ENCODE peak calls at places on chromosome 1, in ten cellular contexts. One of them, this sample, is unnamed.

GRCh38 chr1:110606784-110607662 is 865 bp upstream of the KCNA2 start:
- DNase-seq in left ventricle myocardium inferior: peak; percentile 15
- DNase-seq in GM13976: peak; percentile 44
- DNase-seq in activated naive CD8-positive, alpha-beta T cell treated with anti-CD3 and anti-CD28 coated beads for 36 hours: peak; percentile 32
- DNase-seq in fibroblast of lung: peak; percentile 3
- DNase-seq in skeletal muscle cell: no peak
- DNase-seq in nephron progenitor cell: peak; percentile 53
- DNase-seq in G401: peak; percentile 39
- DNase-seq in tibial nerve: no peak
- DNase-seq in WTC11: peak; percentile 31
- DNase-seq in this sample: peak; percentile 52

GRCh38 chr1:58573705-58574591 is 3.1 kb downstream of the TACSTD2 start:
- DNase-seq in left ventricle myocardium inferior: no peak
- DNase-seq in GM13976: peak; percentile 68
- DNase-seq in activated naive CD8-positive, alpha-beta T cell treated with anti-CD3 and anti-CD28 coated beads for 36 hours: peak; percentile 29
- DNase-seq in fibroblast of lung: no peak
- DNase-seq in skeletal muscle cell: no peak
- DNase-seq in nephron progenitor cell: no peak
- DNase-seq in G401: no peak
- DNase-seq in tibial nerve: no peak
- DNase-seq in WTC11: no peak
- DNase-seq in this sample: no peak

GRCh38 chr1:181141431-181141910 is 53.0 kb downstream of the IER5 start:
- DNase-seq in left ventricle myocardium inferior: no peak
- DNase-seq in GM13976: no peak
- DNase-seq in activated naive CD8-positive, alpha-beta T cell treated with anti-CD3 and anti-CD28 coated beads for 36 hours: peak; percentile 71
- DNase-seq in fibroblast of lung: peak; percentile 92
- DNase-seq in skeletal muscle cell: peak; percentile 67
- DNase-seq in nephron progenitor cell: no peak
- DNase-seq in G401: no peak
- DNase-seq in tibial nerve: no peak
- DNase-seq in WTC11: no peak
- DNase-seq in this sample: no peak

GRCh38 chr1:234851450-234852438 is 241.8 kb upstream of the IRF2BP2 start:
- DNase-seq in left ventricle myocardium inferior: no peak
- DNase-seq in GM13976: peak; percentile 43
- DNase-seq in activated naive CD8-positive, alpha-beta T cell treated with anti-CD3 and anti-CD28 coated beads for 36 hours: no peak
- DNase-seq in fibroblast of lung: peak; percentile 70
- DNase-seq in skeletal muscle cell: no peak
- DNase-seq in nephron progenitor cell: no peak
- DNase-seq in G401: no peak
- DNase-seq in tibial nerve: no peak
- DNase-seq in WTC11: no peak
- DNase-seq in this sample: no peak

GRCh38 chr1:43549921-43550597 is 19.4 kb downstream of the PTPRF start:
- DNase-seq in left ventricle myocardium inferior: peak; percentile 28
- DNase-seq in GM13976: peak; percentile 79
- DNase-seq in activated naive CD8-positive, alpha-beta T cell treated with anti-CD3 and anti-CD28 coated beads for 36 hours: peak; percentile 20
- DNase-seq in fibroblast of lung: no peak
- DNase-seq in skeletal muscle cell: no peak
- DNase-seq in nephron progenitor cell: peak; percentile 72
- DNase-seq in G401: no peak
- DNase-seq in tibial nerve: no peak
- DNase-seq in WTC11: peak; percentile 96
- DNase-seq in this sample: no peak

GRCh38 chr1:58812468-58812867 is 28.6 kb upstream of the JUN start:
- DNase-seq in left ventricle myocardium inferior: no peak
- DNase-seq in GM13976: no peak
- DNase-seq in activated naive CD8-positive, alpha-beta T cell treated with anti-CD3 and anti-CD28 coated beads for 36 hours: no peak
- DNase-seq in fibroblast of lung: no peak
- DNase-seq in skeletal muscle cell: no peak
- DNase-seq in nephron progenitor cell: no peak
- DNase-seq in G401: no peak
- DNase-seq in tibial nerve: no peak
- DNase-seq in WTC11: no peak
- DNase-seq in this sample: no peak

GRCh38 chr1:26856181-26856580 is 6.8 kb upstream of the SFN start:
- DNase-seq in left ventricle myocardium inferior: no peak
- DNase-seq in GM13976: no peak
- DNase-seq in activated naive CD8-positive, alpha-beta T cell treated with anti-CD3 and anti-CD28 coated beads for 36 hours: no peak
- DNase-seq in fibroblast of lung: no peak
- DNase-seq in skeletal muscle cell: no peak
- DNase-seq in nephron progenitor cell: no peak
- DNase-seq in G401: peak; percentile 53
- DNase-seq in tibial nerve: no peak
- DNase-seq in WTC11: no peak
- DNase-seq in this sample: no peak

GRCh38 chr1:8226747-8227146 is 91.2 kb upstream of the SLC45A1 start:
- DNase-seq in left ventricle myocardium inferior: no peak
- DNase-seq in GM13976: no peak
- DNase-seq in activated naive CD8-positive, alpha-beta T cell treated with anti-CD3 and anti-CD28 coated beads for 36 hours: no peak
- DNase-seq in fibroblast of lung: no peak
- DNase-seq in skeletal muscle cell: no peak
- DNase-seq in nephron progenitor cell: no peak
- DNase-seq in G401: no peak
- DNase-seq in tibial nerve: no peak
- DNase-seq in WTC11: no peak
- DNase-seq in this sample: no peak

GRCh38 chr1:70382682-70383081 is 28.2 kb upstream of the ANKRD13C start:
- DNase-seq in left ventricle myocardium inferior: no peak
- DNase-seq in GM13976: no peak
- DNase-seq in activated naive CD8-positive, alpha-beta T cell treated with anti-CD3 and anti-CD28 coated beads for 36 hours: no peak
- DNase-seq in fibroblast of lung: no peak
- DNase-seq in skeletal muscle cell: no peak
- DNase-seq in nephron progenitor cell: no peak
- DNase-seq in G401: no peak
- DNase-seq in tibial nerve: no peak
- DNase-seq in WTC11: no peak
- DNase-seq in this sample: no peak

GRCh38 chr1:98903726-98904125 is 100.9 kb downstream of the PLPPR5 start:
- DNase-seq in left ventricle myocardium inferior: no peak
- DNase-seq in GM13976: no peak
- DNase-seq in activated naive CD8-positive, alpha-beta T cell treated with anti-CD3 and anti-CD28 coated beads for 36 hours: no peak
- DNase-seq in fibroblast of lung: peak; percentile 15
- DNase-seq in skeletal muscle cell: peak; percentile 1
- DNase-seq in nephron progenitor cell: no peak
- DNase-seq in G401: no peak
- DNase-seq in tibial nerve: no peak
- DNase-seq in WTC11: no peak
- DNase-seq in this sample: no peak

GRCh38 chr1:154937988-154938386 is 1.5 kb upstream of the PMVK start:
- DNase-seq in left ventricle myocardium inferior: no peak
- DNase-seq in GM13976: no peak
- DNase-seq in activated naive CD8-positive, alpha-beta T cell treated with anti-CD3 and anti-CD28 coated beads for 36 hours: no peak
- DNase-seq in fibroblast of lung: no peak
- DNase-seq in skeletal muscle cell: no peak
- DNase-seq in nephron progenitor cell: no peak
- DNase-seq in G401: no peak
- DNase-seq in tibial nerve: no peak
- DNase-seq in WTC11: no peak
- DNase-seq in this sample: no peak

GRCh38 chr1:111672338-111672737 is 52.7 kb downstream of the RAP1A start:
- DNase-seq in left ventricle myocardium inferior: no peak
- DNase-seq in GM13976: no peak
- DNase-seq in activated naive CD8-positive, alpha-beta T cell treated with anti-CD3 and anti-CD28 coated beads for 36 hours: no peak
- DNase-seq in fibroblast of lung: no peak
- DNase-seq in skeletal muscle cell: no peak
- DNase-seq in nephron progenitor cell: no peak
- DNase-seq in G401: no peak
- DNase-seq in tibial nerve: no peak
- DNase-seq in WTC11: no peak
- DNase-seq in this sample: no peak

GRCh38 chr1:21066365-21067012 is 110.2 kb downstream of the EIF4G3 start:
- DNase-seq in left ventricle myocardium inferior: no peak
- DNase-seq in GM13976: no peak
- DNase-seq in activated naive CD8-positive, alpha-beta T cell treated with anti-CD3 and anti-CD28 coated beads for 36 hours: no peak
- DNase-seq in fibroblast of lung: no peak
- DNase-seq in skeletal muscle cell: no peak
- DNase-seq in nephron progenitor cell: no peak
- DNase-seq in G401: no peak
- DNase-seq in tibial nerve: no peak
- DNase-seq in WTC11: no peak
- DNase-seq in this sample: no peak

GRCh38 chr1:3668585-3669300 is 16.4 kb downstream of the TP73 start:
- DNase-seq in left ventricle myocardium inferior: peak; percentile 82
- DNase-seq in GM13976: no peak
- DNase-seq in activated naive CD8-positive, alpha-beta T cell treated with anti-CD3 and anti-CD28 coated beads for 36 hours: no peak
- DNase-seq in fibroblast of lung: no peak
- DNase-seq in skeletal muscle cell: no peak
- DNase-seq in nephron progenitor cell: peak; percentile 64
- DNase-seq in G401: peak; percentile 88
- DNase-seq in tibial nerve: peak; percentile 23
- DNase-seq in WTC11: peak; percentile 75
- DNase-seq in this sample: peak; percentile 61

GRCh38 chr1:92797961-92798360 is 13.1 kb upstream of the EVI5 start:
- DNase-seq in left ventricle myocardium inferior: no peak
- DNase-seq in GM13976: no peak
- DNase-seq in activated naive CD8-positive, alpha-beta T cell treated with anti-CD3 and anti-CD28 coated beads for 36 hours: no peak
- DNase-seq in fibroblast of lung: peak; percentile 91
- DNase-seq in skeletal muscle cell: no peak
- DNase-seq in nephron progenitor cell: no peak
- DNase-seq in G401: no peak
- DNase-seq in tibial nerve: no peak
- DNase-seq in WTC11: no peak
- DNase-seq in this sample: no peak

GRCh38 chr1:1207254-1207902 is 986 bp upstream of the TNFRSF18 start:
- DNase-seq in left ventricle myocardium inferior: peak; percentile 10
- DNase-seq in GM13976: no peak
- DNase-seq in activated naive CD8-positive, alpha-beta T cell treated with anti-CD3 and anti-CD28 coated beads for 36 hours: no peak
- DNase-seq in fibroblast of lung: no peak
- DNase-seq in skeletal muscle cell: no peak
- DNase-seq in nephron progenitor cell: peak; percentile 6
- DNase-seq in G401: no peak
- DNase-seq in tibial nerve: no peak
- DNase-seq in WTC11: no peak
- DNase-seq in this sample: no peak

GRCh38 chr1:197917553-197917812 is 311 bp downstream of the LHX9 start:
- DNase-seq in left ventricle myocardium inferior: no peak
- DNase-seq in GM13976: no peak
- DNase-seq in activated naive CD8-positive, alpha-beta T cell treated with anti-CD3 and anti-CD28 coated beads for 36 hours: no peak
- DNase-seq in fibroblast of lung: no peak
- DNase-seq in skeletal muscle cell: no peak
- DNase-seq in nephron progenitor cell: no peak
- DNase-seq in G401: no peak
- DNase-seq in tibial nerve: no peak
- DNase-seq in WTC11: no peak
- DNase-seq in this sample: no peak

GRCh38 chr1:234250747-234251146 is 122.5 kb upstream of the COA6 start:
- DNase-seq in left ventricle myocardium inferior: no peak
- DNase-seq in GM13976: no peak
- DNase-seq in activated naive CD8-positive, alpha-beta T cell treated with anti-CD3 and anti-CD28 coated beads for 36 hours: no peak
- DNase-seq in fibroblast of lung: no peak
- DNase-seq in skeletal muscle cell: no peak
- DNase-seq in nephron progenitor cell: no peak
- DNase-seq in G401: no peak
- DNase-seq in tibial nerve: no peak
- DNase-seq in WTC11: peak; percentile 41
- DNase-seq in this sample: no peak

GRCh38 chr1:163300569-163300968 is 21.2 kb upstream of the NUF2 start:
- DNase-seq in left ventricle myocardium inferior: no peak
- DNase-seq in GM13976: no peak
- DNase-seq in activated naive CD8-positive, alpha-beta T cell treated with anti-CD3 and anti-CD28 coated beads for 36 hours: no peak
- DNase-seq in fibroblast of lung: no peak
- DNase-seq in skeletal muscle cell: no peak
- DNase-seq in nephron progenitor cell: no peak
- DNase-seq in G401: no peak
- DNase-seq in tibial nerve: no peak
- DNase-seq in WTC11: no peak
- DNase-seq in this sample: no peak

GRCh38 chr1:117627562-117628165 is 21.8 kb downstream of the TENT5C start:
- DNase-seq in left ventricle myocardium inferior: no peak
- DNase-seq in GM13976: no peak
- DNase-seq in activated naive CD8-positive, alpha-beta T cell treated with anti-CD3 and anti-CD28 coated beads for 36 hours: no peak
- DNase-seq in fibroblast of lung: no peak
- DNase-seq in skeletal muscle cell: no peak
- DNase-seq in nephron progenitor cell: no peak
- DNase-seq in G401: no peak
- DNase-seq in tibial nerve: no peak
- DNase-seq in WTC11: no peak
- DNase-seq in this sample: no peak

GRCh38 chr1:200099040-200099439 is 71.5 kb downstream of the NR5A2 start:
- DNase-seq in left ventricle myocardium inferior: peak; percentile 19
- DNase-seq in GM13976: no peak
- DNase-seq in activated naive CD8-positive, alpha-beta T cell treated with anti-CD3 and anti-CD28 coated beads for 36 hours: no peak
- DNase-seq in fibroblast of lung: no peak
- DNase-seq in skeletal muscle cell: no peak
- DNase-seq in nephron progenitor cell: no peak
- DNase-seq in G401: peak; percentile 15
- DNase-seq in tibial nerve: no peak
- DNase-seq in WTC11: no peak
- DNase-seq in this sample: no peak

GRCh38 chr1:51231121-51231520 is 5.0 kb upstream of the RNF11 start:
- DNase-seq in left ventricle myocardium inferior: no peak
- DNase-seq in GM13976: no peak
- DNase-seq in activated naive CD8-positive, alpha-beta T cell treated with anti-CD3 and anti-CD28 coated beads for 36 hours: no peak
- DNase-seq in fibroblast of lung: no peak
- DNase-seq in skeletal muscle cell: no peak
- DNase-seq in nephron progenitor cell: no peak
- DNase-seq in G401: no peak
- DNase-seq in tibial nerve: no peak
- DNase-seq in WTC11: no peak
- DNase-seq in this sample: no peak

GRCh38 chr1:155947741-155948140 is 6.3 kb downstream of the RXFP4 start:
- DNase-seq in left ventricle myocardium inferior: no peak
- DNase-seq in GM13976: no peak
- DNase-seq in activated naive CD8-positive, alpha-beta T cell treated with anti-CD3 and anti-CD28 coated beads for 36 hours: no peak
- DNase-seq in fibroblast of lung: no peak
- DNase-seq in skeletal muscle cell: no peak
- DNase-seq in nephron progenitor cell: no peak
- DNase-seq in G401: no peak
- DNase-seq in tibial nerve: no peak
- DNase-seq in WTC11: no peak
- DNase-seq in this sample: no peak

GRCh38 chr1:19037659-19038058 is 81.2 kb upstream of the IFFO2 start:
- DNase-seq in left ventricle myocardium inferior: no peak
- DNase-seq in GM13976: no peak
- DNase-seq in activated naive CD8-positive, alpha-beta T cell treated with anti-CD3 and anti-CD28 coated beads for 36 hours: no peak
- DNase-seq in fibroblast of lung: no peak
- DNase-seq in skeletal muscle cell: no peak
- DNase-seq in nephron progenitor cell: no peak
- DNase-seq in G401: no peak
- DNase-seq in tibial nerve: no peak
- DNase-seq in WTC11: peak; percentile 2
- DNase-seq in this sample: no peak

This sample was measured in WERI-Rb-1.